ENCODE peak calls at places on chromosomes 5 and 9, in eight cellular contexts. T is AG10803; G is CD8-positive, alpha-beta T cell; Z is AG04450; H is frontal cortex; S is cerebellum; A is GM13977; V is stimulated activated CD8-positive, alpha-beta memory T cell treated with anti-CD3 and anti-CD28 coated beads, Interleukin-4, amount 100 ng/mL, for 1 hour. R is an unnamed sample.

GRCh38 chr5:133962801-133963476 is 5.5 kb downstream of the C5orf15 start:
- DNase-seq in T (peak), G (no peak), Z (no peak), H (no peak), S (no peak), A (no peak), V (no peak), R (no peak)

GRCh38 chr9:77999231-77999631 is 32.4 kb downstream of the GNAQ start:
- DNase-seq in T (peak), G (no peak), Z (no peak), H (no peak), S (no peak), A (no peak), V (no peak), R (no peak)

GRCh38 chr9:34256104-34256503 is 73.0 kb downstream of the KIF24 start:
- DNase-seq in T (no peak), G (no peak), Z (no peak), H (no peak), S (no peak), A (no peak), V (no peak), R (no peak)

GRCh38 chr9:123562844-123563346 is 206.9 kb downstream of the CRB2 start:
- DNase-seq in T (peak), G (no peak), Z (peak), H (no peak), S (no peak), A (no peak), V (no peak), R (no peak)

GRCh38 chr5:127506616-127507015 is 10.8 kb upstream of the PRRC1 start:
- DNase-seq in T (no peak), G (no peak), Z (no peak), H (no peak), S (no peak), A (no peak), V (no peak), R (no peak)

GRCh38 chr5:73638344-73639095 is 12.5 kb downstream of the ARHGEF28 start:
- DNase-seq in T (peak), G (no peak), Z (peak), H (no peak), S (no peak), A (no peak), V (no peak), R (no peak)

GRCh38 chr5:32552936-32553335 is 32.4 kb upstream of the SUB1 start:
- DNase-seq in T (no peak), G (no peak), Z (no peak), H (no peak), S (no peak), A (no peak), V (no peak), R (no peak)

GRCh38 chr9:10661994-10662393 is 49.2 kb upstream of the PTPRD start:
- DNase-seq in T (no peak), G (no peak), Z (no peak), H (no peak), S (no peak), A (no peak), V (no peak), R (no peak)

GRCh38 chr5:1723957-1724821 is 75.4 kb downstream of the MRPL36 start:
- DNase-seq in T (no peak), G (no peak), Z (no peak), H (no peak), S (no peak), A (no peak), V (no peak), R (no peak)

GRCh38 chr5:69024241-69024651 is 69.6 kb upstream of the SLC30A5 start:
- DNase-seq in T (peak), G (no peak), Z (no peak), H (peak), S (no peak), A (peak), V (no peak), R (peak)

GRCh38 chr5:38468978-38469706 is 87.3 kb downstream of the LIFR start:
- DNase-seq in T (no peak), G (no peak), Z (no peak), H (no peak), S (no peak), A (no peak), V (no peak), R (peak)

GRCh38 chr9:35158501-35159280 is 3.1 kb upstream of the UNC13B start:
- DNase-seq in T (no peak), G (no peak), Z (no peak), H (no peak), S (no peak), A (no peak), V (no peak), R (no peak)

GRCh38 chr9:1018121-1018520 is 32.0 kb upstream of the DMRT2 start:
- DNase-seq in T (peak), G (no peak), Z (no peak), H (no peak), S (no peak), A (no peak), V (no peak), R (no peak)

GRCh38 chr9:81314525-81314924 is 374.8 kb downstream of the TLE1 start:
- DNase-seq in T (no peak), G (no peak), Z (no peak), H (no peak), S (no peak), A (no peak), V (no peak), R (no peak)

GRCh38 chr5:92890841-92891244 is 690.2 kb downstream of the NR2F1-AS1 start:
- DNase-seq in T (peak), G (no peak), Z (no peak), H (no peak), S (no peak), A (no peak), V (no peak), R (no peak)

GRCh38 chr9:25025686-25026085 is 480.0 kb upstream of the IZUMO3 start:
- DNase-seq in T (no peak), G (no peak), Z (no peak), H (no peak), S (no peak), A (no peak), V (no peak), R (no peak)

GRCh38 chr5:35129276-35129675 is 81.5 kb upstream of the AGXT2 start:
- DNase-seq in T (peak), G (no peak), Z (no peak), H (no peak), S (no peak), A (no peak), V (no peak), R (no peak)

GRCh38 chr5:172618574-172619365 is 22.3 kb upstream of the NEURL1B start:
- DNase-seq in T (no peak), G (no peak), Z (no peak), H (no peak), S (no peak), A (no peak), V (no peak), R (no peak)

GRCh38 chr5:58459860-58460726 is at the start of gene PLK2:
- DNase-seq in T (peak), G (peak), Z (peak), H (peak), S (peak), A (peak), V (peak), R (peak)

GRCh38 chr9:130172858-130173461 is 756 bp downstream of the NCS1 start:
- DNase-seq in T (no peak), G (peak), Z (no peak), H (no peak), S (no peak), A (no peak), V (peak), R (no peak)

GRCh38 chr5:93581738-93582414 is 857 bp upstream of the NR2F1-AS1 start:
- DNase-seq in T (peak), G (no peak), Z (peak), H (no peak), S (no peak), A (no peak), V (no peak), R (peak)

GRCh38 chr5:67799732-67800234 is 415.8 kb upstream of the PIK3R1 start:
- DNase-seq in T (peak), G (no peak), Z (no peak), H (no peak), S (no peak), A (no peak), V (no peak), R (no peak)

GRCh38 chr5:68331202-68332108 is 115.9 kb downstream of the PIK3R1 start:
- DNase-seq in T (peak), G (no peak), Z (peak), H (no peak), S (no peak), A (peak), V (no peak), R (no peak)

GRCh38 chr9:124015661-124016131 is 4.1 kb downstream of the LHX2 start:
- DNase-seq in T (no peak), G (no peak), Z (no peak), H (no peak), S (no peak), A (no peak), V (no peak), R (no peak)

GRCh38 chr9:73050062-73050814 is 97.4 kb upstream of the ALDH1A1 start:
- DNase-seq in T (peak), G (no peak), Z (no peak), H (no peak), S (no peak), A (no peak), V (no peak), R (no peak)

GRCh38 chr9:5915438-5915837 is 24.7 kb downstream of the MLANA start:
- DNase-seq in T (no peak), G (no peak), Z (no peak), H (no peak), S (no peak), A (no peak), V (no peak), R (no peak)

GRCh38 chr5:88143693-88144218 is 124.9 kb downstream of the TMEM161B start:
- DNase-seq in T (no peak), G (no peak), Z (no peak), H (no peak), S (no peak), A (no peak), V (no peak), R (no peak)

GRCh38 chr5:149172261-149172660 is 31.0 kb downstream of the ABLIM3 start:
- DNase-seq in T (peak), G (no peak), Z (peak), H (no peak), S (no peak), A (peak), V (no peak), R (no peak)

GRCh38 chr5:115033861-115034260 is 135.8 kb downstream of the TRIM36 start:
- DNase-seq in T (peak), G (no peak), Z (no peak), H (no peak), S (peak), A (peak), V (no peak), R (peak)

GRCh38 chr5:159095218-159095617 is 4.5 kb downstream of the EBF1 start:
- DNase-seq in T (no peak), G (no peak), Z (no peak), H (no peak), S (no peak), A (no peak), V (no peak), R (peak)

GRCh38 chr5:159330131-159330530 is at the start of gene IL12B:
- DNase-seq in T (peak), G (no peak), Z (no peak), H (no peak), S (no peak), A (no peak), V (no peak), R (no peak)

GRCh38 chr9:72843525-72844439 is 109.1 kb downstream of the ALDH1A1 start:
- DNase-seq in T (no peak), G (no peak), Z (no peak), H (no peak), S (no peak), A (no peak), V (no peak), R (no peak)

GRCh38 chr5:1882337-1883119 is at the start of gene IRX4:
- DNase-seq in T (no peak), G (no peak), Z (no peak), H (no peak), S (no peak), A (peak), V (no peak), R (no peak)

GRCh38 chr5:153660919-153661318 is 170.4 kb downstream of the GRIA1 start:
- DNase-seq in T (peak), G (no peak), Z (no peak), H (no peak), S (peak), A (no peak), V (no peak), R (peak)